ENCODE peak calls at places on chromosome 15, in four cellular contexts. F, Z, U and M are unnamed samples.

GRCh38 chr15:98671060-98672008 is 23.0 kb downstream of the IGF1R start:
- DNase-seq in U (no peak), Z (no peak), F (peak; percentile 61), M (no peak)

GRCh38 chr15:75732809-75733451 is 20.3 kb upstream of the CSPG4 start:
- DNase-seq in Z (peak; percentile 70), U (peak; percentile 75), F (peak; percentile 65), M (peak; percentile 71)

GRCh38 chr15:44029940-44030568 is 165.0 kb downstream of the FRMD5 start:
- DNase-seq in Z (no peak), F (peak; percentile 27), U (no peak), M (no peak)

GRCh38 chr15:31025996-31026395 is 34.6 kb upstream of the MTMR10 start:
- DNase-seq in F (no peak), U (no peak), Z (no peak), M (no peak)

GRCh38 chr15:90647326-90647725 is 69.8 kb upstream of the BLM start:
- DNase-seq in F (no peak), U (no peak), Z (no peak), M (no peak)

GRCh38 chr15:43977072-43977884 is 150.5 kb downstream of the WDR76 start:
- DNase-seq in F (no peak), Z (no peak), U (no peak), M (no peak)

GRCh38 chr15:50148362-50148963 is 29.4 kb upstream of the ATP8B4 start:
- DNase-seq in Z (peak; percentile 48), U (no peak), F (peak; percentile 76), M (no peak)

GRCh38 chr15:27353837-27354236 is 382.9 kb downstream of the GABRG3 start:
- DNase-seq in U (no peak), Z (no peak), F (no peak), M (no peak)

GRCh38 chr15:33242165-33242564 is 47.7 kb upstream of the FMN1 start:
- DNase-seq in U (no peak), F (peak; percentile 74), Z (peak; percentile 18), M (no peak)

GRCh38 chr15:63146684-63147083 is 10.6 kb downstream of the RPS27L start:
- DNase-seq in Z (no peak), U (no peak), F (no peak), M (no peak)

GRCh38 chr15:93861413-93861812 is 369.9 kb upstream of the MCTP2 start:
- DNase-seq in U (no peak), Z (no peak), F (no peak), M (no peak)

GRCh38 chr15:84598250-84598649 is 2.6 kb upstream of the ZSCAN2 start:
- DNase-seq in U (no peak), Z (no peak), F (peak; percentile 25), M (no peak)

GRCh38 chr15:81312790-81313543 is 11.0 kb downstream of the STARD5 start:
- DNase-seq in U (peak; percentile 57), Z (no peak), F (peak; percentile 97), M (no peak)

GRCh38 chr15:88073386-88073681 is 183.2 kb downstream of the NTRK3 start:
- DNase-seq in Z (no peak), F (no peak), U (no peak), M (no peak)

GRCh38 chr15:61951949-61952348 is 108.3 kb downstream of the VPS13C start:
- DNase-seq in U (no peak), Z (peak; percentile 41), F (no peak), M (no peak)

GRCh38 chr15:84817461-84818081 is 415 bp downstream of the ALPK3 start:
- DNase-seq in U (peak; percentile 44), Z (peak; percentile 92), F (no peak), M (no peak)

GRCh38 chr15:80578871-80579270 is 116.2 kb upstream of the ABHD17C start:
- DNase-seq in Z (no peak), F (no peak), U (no peak), M (no peak)

GRCh38 chr15:72911658-72912057 is 128.1 kb upstream of the ADPGK start:
- DNase-seq in U (no peak), F (no peak), Z (no peak), M (no peak)

GRCh38 chr15:36156855-36157521 is 422.4 kb upstream of the CDIN1 start:
- DNase-seq in F (peak; percentile 8), Z (no peak), U (peak; percentile 18), M (no peak)

GRCh38 chr15:36643551-36643950 is 64.1 kb downstream of the CDIN1 start:
- DNase-seq in U (no peak), Z (no peak), F (peak; percentile 3), M (no peak)

GRCh38 chr15:47917881-47918280 is 200.6 kb downstream of the SEMA6D start:
- DNase-seq in Z (no peak), F (no peak), U (no peak), M (no peak)

GRCh38 chr15:100704281-100705055 is 102.1 kb downstream of the ASB7 start:
- DNase-seq in Z (no peak), U (no peak), F (peak; percentile 81), M (no peak)

GRCh38 chr15:88859550-88859949 is 35.8 kb downstream of the HAPLN3 start:
- DNase-seq in Z (no peak), F (no peak), U (no peak), M (no peak)

GRCh38 chr15:70491183-70491621 is 272.2 kb downstream of the UACA start:
- DNase-seq in U (no peak), F (no peak), Z (no peak), M (no peak)

GRCh38 chr15:57591822-57592367 is at the start of gene MYZAP:
- DNase-seq in F (no peak), Z (peak; percentile 71), U (peak; percentile 70), M (peak; percentile 66)

GRCh38 chr15:48560321-48561051 is 85.0 kb downstream of the FBN1 start:
- DNase-seq in F (no peak), Z (no peak), U (no peak), M (no peak)

GRCh38 chr15:88255496-88256171 is 905 bp downstream of the NTRK3 start:
- DNase-seq in F (no peak), U (peak; percentile 30), Z (peak; percentile 82), M (no peak)

GRCh38 chr15:89489376-89489775 is 7.0 kb downstream of the RHCG start:
- DNase-seq in U (no peak), F (no peak), Z (no peak), M (peak; percentile 36)

GRCh38 chr15:31341501-31342195 is 15.0 kb downstream of the KLF13 start:
- DNase-seq in F (no peak), Z (no peak), U (no peak), M (no peak)

GRCh38 chr15:40830884-40831283 is 2.4 kb upstream of the PPP1R14D start:
- DNase-seq in Z (no peak), U (no peak), F (no peak), M (no peak)

GRCh38 chr15:42214600-42214999 is 6.5 kb upstream of the VPS39 start:
- DNase-seq in F (no peak), U (no peak), Z (no peak), M (no peak)

GRCh38 chr15:42213481-42213880 is 5.4 kb upstream of the VPS39 start:
- DNase-seq in U (no peak), Z (no peak), F (no peak), M (no peak)

GRCh38 chr15:42220216-42220615 is 12.1 kb upstream of the VPS39 start:
- DNase-seq in U (no peak), Z (no peak), F (no peak), M (no peak)

GRCh38 chr15:42218953-42219596 is 11.0 kb upstream of the VPS39 start:
- DNase-seq in F (no peak), Z (no peak), U (no peak), M (no peak)

GRCh38 chr15:42215854-42216829 is 8.0 kb upstream of the VPS39 start:
- DNase-seq in F (no peak), U (no peak), Z (peak; percentile 16), M (no peak)
- TF ChIP-seq CTCF in F (no peak), U (no peak), Z (peak; percentile 13), M (no peak)

DNA sequence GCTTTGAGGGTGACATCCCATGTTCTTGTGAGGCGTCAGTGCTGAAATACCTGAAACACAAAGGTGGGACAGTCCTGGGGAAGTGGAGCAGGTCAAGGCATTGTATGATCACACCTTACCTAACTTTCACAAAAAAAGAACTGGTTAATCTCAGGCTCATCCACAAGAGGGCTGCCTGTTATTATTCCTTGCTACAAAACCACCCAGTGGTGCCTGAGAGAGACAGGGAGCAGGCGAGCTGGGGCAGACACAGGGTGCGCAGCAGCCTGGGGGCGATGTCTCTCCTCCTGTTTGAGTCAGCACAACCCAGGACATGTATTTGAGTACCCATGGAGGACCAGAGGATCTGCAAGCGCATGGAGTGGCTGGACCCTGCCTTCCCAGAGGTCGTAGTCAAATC is 316.8 kb upstream of the ATP10A start:
- DNase-seq in U (no peak), F (peak; percentile 9), Z (peak; percentile 59), M (no peak)
- TF ChIP-seq CTCF in U (peak; percentile 38), F (peak; percentile 45), Z (no peak), M (no peak)

GRCh38 chr15:74502301-74502700 is 38.7 kb upstream of the ARID3B start:
- DNase-seq in U (no peak), Z (no peak), F (no peak), M (no peak)
- TF ChIP-seq CTCF in U (no peak), Z (no peak), F (no peak), M (no peak)

DNA sequence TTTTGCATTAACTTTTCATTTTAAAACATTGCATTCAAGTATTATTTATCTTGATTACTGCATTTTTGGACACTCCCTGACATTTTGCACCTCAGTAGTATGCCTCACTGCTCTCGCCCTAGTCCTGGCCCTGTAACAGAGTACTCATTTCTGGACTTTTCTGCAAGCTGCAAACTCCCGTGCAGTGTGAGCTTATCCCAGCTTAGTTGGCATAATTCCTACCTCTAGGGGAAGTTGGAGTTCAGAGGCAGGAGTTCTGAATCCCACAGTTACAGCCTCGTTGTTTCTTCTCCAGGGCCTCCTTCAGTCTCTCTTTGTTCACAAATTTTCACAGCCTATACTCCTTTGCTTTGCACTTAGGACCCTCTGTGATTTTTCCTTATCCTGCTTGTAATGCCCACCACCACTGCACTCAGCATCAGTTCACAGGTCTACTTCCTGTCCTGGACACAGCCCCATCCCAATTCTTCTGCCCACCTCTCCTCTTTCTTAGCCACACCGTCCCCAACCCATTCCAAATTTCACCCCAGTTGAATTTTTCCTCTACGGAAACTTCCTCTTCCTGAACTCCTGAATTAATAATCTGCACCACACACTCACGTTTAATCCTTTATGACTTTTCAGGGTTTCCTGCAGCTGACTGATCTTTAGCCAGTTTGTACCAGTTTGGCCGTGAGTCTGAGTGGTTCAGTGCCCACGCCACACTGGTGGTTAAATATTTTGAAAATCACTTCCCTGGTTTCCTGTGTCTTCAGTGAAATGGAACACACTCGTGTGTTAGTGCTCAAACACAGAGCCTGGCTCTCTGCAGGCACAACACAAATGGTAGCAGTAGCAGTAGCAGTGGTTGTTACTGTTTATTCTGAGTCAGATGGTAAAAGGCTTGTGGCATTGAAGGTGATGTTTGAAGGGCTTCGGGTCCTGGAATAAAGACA is 6.3 kb upstream of the CTSH start:
- DNase-seq in F (peak; percentile 45), Z (no peak), U (no peak), M (no peak)
- TF ChIP-seq CTCF in F (peak; percentile 50), Z (peak; percentile 46), U (no peak), M (no peak)

GRCh38 chr15:76928231-76928630 is 3.3 kb upstream of the RCN2 start:
- DNase-seq in Z (no peak), U (no peak), F (no peak), M (no peak)

GRCh38 chr15:76930831-76931396 is 635 bp upstream of the RCN2 start:
- DNase-seq in F (no peak), Z (no peak), U (no peak), M (no peak)

GRCh38 chr15:76932090-76932966 is 779 bp downstream of the RCN2 start:
- DNase-seq in Z (peak; percentile 10), U (no peak), F (no peak), M (no peak)

GRCh38 chr15:76929011-76929760 is 2.4 kb upstream of the RCN2 start:
- DNase-seq in U (no peak), F (no peak), Z (no peak), M (no peak)

GRCh38 chr15:76931397-76932089 is at the start of gene RCN2:
- DNase-seq in U (peak; percentile 97), F (peak; percentile 92), Z (peak; percentile 98), M (peak; percentile 97)
- TF ChIP-seq CTCF in U (peak; percentile 18), F (peak; percentile 11), Z (no peak), M (no peak)